ENCODE peak calls at places on chromosomes 5 and 9, in six cellular contexts. L is T47D, A is activated gamma-delta T cell treated with Interleukin-2 at 50 U/mL for 16 hours, I is mammary epithelial cell, F is lung microvascular endothelial cell, N is NCI-H2081. B is an unnamed sample.
A peak's percentile ranks its signal among the peaks of the same experiment; 100 is the strongest.

GRCh38 chr5:537621-538071 is 13.4 kb upstream of the SLC9A3 start:
- DNase-seq in L (no peak), I (no peak), F (no peak), N (no peak), A (no peak), B (no peak)

GRCh38 chr9:87770616-87771015 is 44.7 kb downstream of the CTSL start:
- DNase-seq in A (no peak), L (no peak), F (no peak), N (no peak), I (no peak), B (no peak)

GRCh38 chr5:136132087-136132486 is 558 bp upstream of the SMAD5 start:
- DNase-seq in N (no peak), L (no peak), F (no peak), I (no peak), A (no peak), B (peak; percentile 12)

GRCh38 chr5:125446986-125447385 is 700.5 kb upstream of the ZNF608 start:
- DNase-seq in A (no peak), I (no peak), N (no peak), F (no peak), L (no peak), B (no peak)

GRCh38 chr5:154166901-154167791 is 23.4 kb upstream of the GALNT10 start:
- DNase-seq in L (no peak), I (no peak), A (no peak), F (no peak), N (peak; percentile 40), B (peak; percentile 48)

GRCh38 chr5:160463775-160464465 is 42.3 kb downstream of the PTTG1 start:
- DNase-seq in F (peak; percentile 96), N (no peak), L (no peak), A (no peak), I (peak; percentile 82), B (no peak)

GRCh38 chr5:2747372-2748179 is 3.9 kb downstream of the IRX2 start:
- DNase-seq in I (peak; percentile 56), N (no peak), A (no peak), L (no peak), F (no peak), B (no peak)

GRCh38 chr5:163503106-163504090 is 2.0 kb upstream of the MAT2B start:
- DNase-seq in A (peak; percentile 38), N (no peak), I (peak; percentile 70), L (peak; percentile 51), F (peak; percentile 70), B (peak; percentile 63)

GRCh38 chr9:70110194-70111041 is 66.8 kb downstream of the MAMDC2 start:
- DNase-seq in F (peak; percentile 32), I (no peak), N (peak; percentile 93), L (no peak), A (no peak), B (no peak)